ENCODE peak calls at places on chromosomes 16 and 17, in four cellular contexts. One of them, this sample, is unnamed. For H3K36me3 and H3K4me1, the result is how much of the 10 kb centered on the place peaks cover.

GRCh38 chr17:40664582-40665333 is at the start of gene KRT222:
- DNase-seq in heart left ventricle: no peak
- DNase-seq in mesendoderm: peak
- DNase-seq in prostate gland: no peak
- DNase-seq in this sample: no peak

GRCh38 chr17:79036181-79036580 is 12.2 kb downstream of the C1QTNF1 start:
- DNase-seq in heart left ventricle: no peak
- DNase-seq in mesendoderm: no peak
- DNase-seq in prostate gland: no peak
- DNase-seq in this sample: no peak

GRCh38 chr17:82689077-82689476 is 9.4 kb downstream of the RAB40B start:
- DNase-seq in heart left ventricle: no peak
- DNase-seq in mesendoderm: no peak
- DNase-seq in prostate gland: no peak
- DNase-seq in this sample: no peak

GRCh38 chr17:38815576-38816193 is 9.4 kb downstream of the CWC25 start:
- DNase-seq in heart left ventricle: no peak
- DNase-seq in mesendoderm: peak
- DNase-seq in prostate gland: no peak
- DNase-seq in this sample: no peak

GRCh38 chr16:70429888-70430666 is 8.8 kb downstream of the ST3GAL2 start:
- DNase-seq in heart left ventricle: no peak
- DNase-seq in mesendoderm: no peak
- DNase-seq in prostate gland: no peak
- DNase-seq in this sample: no peak

GRCh38 chr16:728131-728889 is 1.4 kb downstream of the HAGHL start:
- DNase-seq in heart left ventricle: peak
- DNase-seq in mesendoderm: peak
- DNase-seq in prostate gland: peak
- DNase-seq in this sample: peak

GRCh38 chr16:87560428-87561199 is 41.7 kb upstream of the JPH3 start:
- DNase-seq in heart left ventricle: peak
- DNase-seq in mesendoderm: peak
- DNase-seq in prostate gland: no peak
- DNase-seq in this sample: peak

GRCh38 chr17:40021471-40021961 is 6.3 kb downstream of the CSF3 start:
- DNase-seq in heart left ventricle: no peak
- DNase-seq in mesendoderm: no peak
- DNase-seq in prostate gland: no peak
- DNase-seq in this sample: no peak

GRCh38 chr16:11156401-11156800 is 99.6 kb downstream of the SOCS1 start:
- DNase-seq in heart left ventricle: no peak
- DNase-seq in mesendoderm: no peak
- DNase-seq in prostate gland: no peak
- DNase-seq in this sample: no peak

GRCh38 chr16:102060-102855 is 24.2 kb downstream of the MPG start:
- DNase-seq in heart left ventricle: peak
- DNase-seq in mesendoderm: no peak
- DNase-seq in prostate gland: no peak
- DNase-seq in this sample: no peak

GRCh38 chr17:60601443-60602384 is 1.7 kb downstream of the PPM1D start:
- DNase-seq in heart left ventricle: peak
- DNase-seq in mesendoderm: peak
- DNase-seq in prostate gland: peak
- DNase-seq in this sample: peak

GRCh38 chr17:46060461-46060860 is 61.4 kb downstream of the STH start:
- DNase-seq in heart left ventricle: no peak
- DNase-seq in mesendoderm: no peak
- DNase-seq in prostate gland: no peak
- DNase-seq in this sample: no peak

GRCh38 chr17:46061435-46061834 is 62.4 kb downstream of the STH start:
- DNase-seq in heart left ventricle: no peak
- DNase-seq in mesendoderm: peak
- DNase-seq in prostate gland: no peak
- DNase-seq in this sample: peak

GRCh38 chr17:46063239-46063638 is 64.2 kb downstream of the STH start:
- DNase-seq in heart left ventricle: no peak
- DNase-seq in mesendoderm: peak
- DNase-seq in prostate gland: no peak
- DNase-seq in this sample: peak

GRCh38 chr17:46059457-46059856 is 60.4 kb downstream of the STH start:
- DNase-seq in heart left ventricle: no peak
- DNase-seq in mesendoderm: no peak
- DNase-seq in prostate gland: no peak
- DNase-seq in this sample: no peak

DNA sequence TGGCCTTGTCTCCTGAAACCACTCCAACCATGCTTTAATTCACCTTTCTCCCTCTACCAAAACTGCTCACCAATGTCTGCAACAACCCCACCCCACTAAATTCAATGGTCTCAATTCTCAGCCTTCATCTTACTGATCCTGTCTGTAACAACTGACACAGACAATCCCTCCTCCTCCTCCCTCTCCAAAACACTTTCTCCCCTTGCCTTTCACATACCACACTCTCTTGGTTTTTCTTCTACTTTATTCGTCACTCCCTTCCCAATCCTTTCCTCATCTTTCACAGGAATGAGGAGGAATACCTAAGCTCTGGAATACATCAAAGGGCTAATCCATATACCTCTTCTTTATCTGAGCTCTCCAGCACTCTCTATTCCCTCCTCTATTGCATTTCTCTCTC is 65.4 kb downstream of the STH start:
- DNase-seq in heart left ventricle: no peak
- DNase-seq in mesendoderm: no peak
- DNase-seq in prostate gland: no peak
- DNase-seq in this sample: no peak
- H3K36me3 ChIP-seq in heart left ventricle: half or more
- H3K36me3 ChIP-seq in mesendoderm: under half
- H3K36me3 ChIP-seq in prostate gland: under half
- H3K36me3 ChIP-seq in this sample: under half

GRCh38 chr17:74758846-74759163 is 10.4 kb downstream of the NHERF1 start:
- DNase-seq in heart left ventricle: peak
- DNase-seq in mesendoderm: no peak
- DNase-seq in prostate gland: peak
- DNase-seq in this sample: peak
- H3K4me1 ChIP-seq in heart left ventricle: under half
- H3K4me1 ChIP-seq in mesendoderm: under half
- H3K4me1 ChIP-seq in prostate gland: half or more
- H3K4me1 ChIP-seq in this sample: under half

DNA sequence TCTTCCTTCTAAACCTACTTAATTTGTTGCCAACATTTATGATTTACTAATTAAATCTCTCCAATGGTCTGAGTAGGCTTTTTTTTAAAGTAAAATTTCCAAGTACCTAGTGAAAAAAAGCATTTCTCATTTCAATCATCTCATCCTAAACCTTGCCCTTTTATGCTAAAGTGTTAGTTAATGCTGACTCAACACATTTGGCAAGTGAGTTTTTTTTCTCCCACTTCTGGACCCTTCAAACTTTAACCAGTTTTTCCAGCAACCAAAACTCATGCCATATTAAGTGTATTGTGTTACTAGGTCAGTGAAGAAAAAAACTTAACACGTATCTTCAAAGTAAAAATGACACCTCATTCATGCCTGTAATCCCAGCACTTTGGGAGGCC is 5.3 kb downstream of the AP1G1 start:
- DNase-seq in heart left ventricle: no peak
- DNase-seq in mesendoderm: no peak
- DNase-seq in prostate gland: no peak
- DNase-seq in this sample: no peak
- H3K36me3 ChIP-seq in heart left ventricle: half or more
- H3K36me3 ChIP-seq in mesendoderm: under half
- H3K36me3 ChIP-seq in prostate gland: under half
- H3K36me3 ChIP-seq in this sample: under half

DNA sequence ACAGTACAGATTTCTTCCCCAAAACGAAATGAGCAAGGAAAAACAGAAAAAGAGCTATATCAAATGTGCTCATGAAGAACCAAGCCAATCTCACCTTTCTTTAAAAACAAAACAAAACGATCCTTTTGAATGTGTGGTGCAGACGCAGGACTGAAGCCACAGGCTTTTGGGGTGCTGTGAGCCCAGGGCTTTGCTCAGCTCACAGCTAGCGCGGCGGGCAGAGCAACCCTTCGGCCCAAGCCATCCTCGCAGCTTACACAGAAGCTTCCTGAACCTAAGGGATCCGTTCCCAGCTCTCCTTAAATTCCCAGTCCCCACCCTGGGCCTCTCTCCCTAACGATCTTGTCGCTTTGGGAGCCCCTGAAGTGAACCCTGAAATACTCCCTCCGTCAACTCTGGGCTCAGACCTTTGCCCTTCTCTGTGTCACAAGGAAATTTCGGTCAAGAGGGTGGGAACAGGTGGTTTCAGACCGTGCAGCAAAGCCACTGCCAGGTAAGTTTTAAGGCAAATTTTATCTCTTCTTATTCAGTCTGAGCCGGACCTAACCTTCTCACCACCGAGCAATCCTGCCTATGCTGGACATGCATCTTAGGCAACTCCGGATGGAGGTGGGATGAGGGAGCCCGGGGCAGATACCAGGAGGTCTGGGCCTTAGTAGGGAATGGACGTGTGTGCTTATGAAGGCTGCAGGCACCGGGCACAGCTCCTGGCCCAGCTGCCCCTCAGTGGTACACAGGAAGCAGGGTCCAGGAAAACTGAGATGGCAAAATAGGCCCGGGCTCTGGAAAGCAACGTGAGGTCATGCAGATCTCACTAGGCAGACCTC is 52.0 kb downstream of the COTL1 start:
- DNase-seq in heart left ventricle: no peak
- DNase-seq in mesendoderm: no peak
- DNase-seq in prostate gland: no peak
- DNase-seq in this sample: no peak
- H3K4me1 ChIP-seq in heart left ventricle: under half
- H3K4me1 ChIP-seq in mesendoderm: under half
- H3K4me1 ChIP-seq in prostate gland: under half
- H3K4me1 ChIP-seq in this sample: under half

GRCh38 chr16:56935201-56935600 is 3.3 kb downstream of the HERPUD1 start:
- DNase-seq in heart left ventricle: no peak
- DNase-seq in mesendoderm: no peak
- DNase-seq in prostate gland: no peak
- DNase-seq in this sample: no peak

GRCh38 chr16:56936950-56937349 is 5.0 kb downstream of the HERPUD1 start:
- DNase-seq in heart left ventricle: no peak
- DNase-seq in mesendoderm: no peak
- DNase-seq in prostate gland: no peak
- DNase-seq in this sample: no peak

GRCh38 chr16:56933828-56934598 is 2.1 kb downstream of the HERPUD1 start:
- DNase-seq in heart left ventricle: no peak
- DNase-seq in mesendoderm: no peak
- DNase-seq in prostate gland: no peak
- DNase-seq in this sample: no peak

GRCh38 chr16:56938664-56939513 is 6.9 kb downstream of the HERPUD1 start:
- DNase-seq in heart left ventricle: no peak
- DNase-seq in mesendoderm: no peak
- DNase-seq in prostate gland: no peak
- DNase-seq in this sample: no peak

DNA sequence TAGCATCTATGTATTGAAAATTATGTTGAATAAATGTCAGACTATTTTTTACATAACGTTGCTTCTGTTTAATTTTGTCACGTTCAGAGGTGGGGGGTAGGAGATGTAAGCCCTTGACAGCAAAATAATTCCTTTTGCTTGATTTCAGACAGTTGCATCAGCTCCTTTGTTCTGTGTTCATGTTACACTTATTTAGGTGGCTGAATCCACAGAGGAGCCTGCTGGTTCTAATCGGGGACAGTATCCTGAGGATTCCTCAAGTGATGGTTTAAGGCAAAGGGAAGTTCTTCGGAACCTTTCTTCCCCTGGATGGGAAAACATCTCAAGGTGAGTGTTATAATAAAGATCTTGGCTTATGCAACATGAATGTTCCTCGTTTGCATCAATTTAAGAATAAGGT is 4.5 kb downstream of the HERPUD1 start:
- DNase-seq in heart left ventricle: no peak
- DNase-seq in mesendoderm: peak
- DNase-seq in prostate gland: no peak
- DNase-seq in this sample: peak
- H3K36me3 ChIP-seq in heart left ventricle: half or more
- H3K36me3 ChIP-seq in mesendoderm: under half
- H3K36me3 ChIP-seq in prostate gland: under half
- H3K36me3 ChIP-seq in this sample: half or more

DNA sequence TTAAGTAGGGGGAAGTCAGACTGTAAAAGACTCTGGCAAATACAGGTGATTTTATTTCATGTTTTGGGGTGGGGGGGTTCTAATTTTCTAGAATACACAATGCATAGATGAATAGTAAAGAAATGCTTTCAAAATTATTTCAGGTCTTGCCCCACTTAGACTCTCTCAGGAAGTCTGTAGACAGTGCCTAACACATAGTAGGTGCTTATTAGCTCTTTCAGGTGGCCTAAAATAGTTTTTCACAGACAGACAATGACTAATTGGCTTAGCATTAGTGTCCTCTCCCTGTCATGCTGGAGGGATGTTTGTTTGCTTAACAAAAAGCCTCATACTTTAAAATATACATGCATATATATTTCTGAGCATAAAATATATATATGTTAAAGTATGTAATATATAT is 366.0 kb downstream of the SOX9 start:
- DNase-seq in heart left ventricle: no peak
- DNase-seq in mesendoderm: no peak
- DNase-seq in prostate gland: no peak
- DNase-seq in this sample: no peak
- H3K4me1 ChIP-seq in heart left ventricle: under half
- H3K4me1 ChIP-seq in mesendoderm: under half
- H3K4me1 ChIP-seq in prostate gland: under half
- H3K4me1 ChIP-seq in this sample: under half

This sample was measured in A673.